ENCODE peak calls at places on chromosomes 7 and 10, in ten cellular contexts. M is GM06990; Y is adrenal gland; S is AG04450; I is AG04449; U is thyroid gland; V is suprapubic skin; N is ovary; P is astrocyte of the cerebellum; L is CD8-positive, alpha-beta T cell. J is an unnamed sample.

GRCh38 chr10:130957978-130958377 is 353.5 kb downstream of the TCERG1L start:
- DNase-seq in N (no peak), M (no peak), V (no peak), S (no peak), P (no peak), Y (no peak), L (no peak), I (no peak), U (no peak), J (no peak)

GRCh38 chr7:19899517-19899916 is 126.1 kb upstream of the TMEM196 start:
- DNase-seq in S (no peak), N (no peak), P (peak), L (no peak), Y (no peak), U (no peak), V (no peak), M (no peak), I (no peak), J (peak)

GRCh38 chr7:140145709-140146108 is 31.1 kb downstream of the KDM7A start:
- DNase-seq in I (no peak), Y (no peak), N (no peak), V (no peak), M (no peak), S (no peak), L (no peak), U (no peak), P (no peak), J (no peak)

GRCh38 chr7:6015917-6016652 is 7.0 kb downstream of the AIMP2 start:
- DNase-seq in M (no peak), S (peak), Y (peak), V (no peak), U (peak), N (peak), L (no peak), I (peak), P (peak), J (peak)

GRCh38 chr7:139588632-139589031 is 65.1 kb downstream of the CLEC2L start:
- DNase-seq in I (peak), M (no peak), Y (peak), N (peak), V (no peak), P (no peak), S (peak), L (no peak), U (no peak), J (peak)

GRCh38 chr10:102280397-102281015 is 35.2 kb downstream of the GBF1 start:
- DNase-seq in U (no peak), S (no peak), Y (peak), N (no peak), V (no peak), I (no peak), M (no peak), P (no peak), L (no peak), J (peak)

GRCh38 chr7:128919241-128919640 is 8.7 kb upstream of the KCP start:
- DNase-seq in Y (no peak), I (no peak), N (no peak), U (no peak), V (peak), M (no peak), L (no peak), S (no peak), P (no peak), J (no peak)

GRCh38 chr10:97422921-97423420 is 3.0 kb upstream of the PGAM1 start:
- DNase-seq in N (peak), L (no peak), P (no peak), U (peak), M (no peak), Y (peak), I (no peak), S (no peak), V (no peak), J (peak)

GRCh38 chr10:806451-807162 is 117.1 kb upstream of the DIP2C start:
- DNase-seq in N (no peak), P (no peak), Y (peak), L (no peak), I (no peak), U (no peak), V (no peak), S (no peak), M (no peak), J (no peak)

GRCh38 chr7:5396999-5397656 is 26.5 kb downstream of the TNRC18 start:
- DNase-seq in Y (peak), M (peak), U (peak), L (peak), N (peak), S (peak), I (no peak), P (no peak), V (peak), J (peak)

GRCh38 chr10:112852308-112852707 is 97.7 kb upstream of the TCF7L2 start:
- DNase-seq in I (no peak), P (no peak), U (no peak), N (no peak), L (no peak), Y (peak), V (no peak), M (no peak), S (no peak), J (no peak)

GRCh38 chr10:71213761-71214440 is 1.5 kb downstream of the UNC5B start:
- DNase-seq in L (no peak), M (no peak), N (no peak), I (peak), V (peak), Y (no peak), S (no peak), U (no peak), P (no peak), J (peak)

GRCh38 chr10:84822926-84823325 is 494.5 kb downstream of the CCSER2 start:
- DNase-seq in S (no peak), N (no peak), P (no peak), L (no peak), I (no peak), Y (no peak), M (no peak), U (no peak), V (no peak), J (no peak)

GRCh38 chr7:114929570-114929969 is 7.7 kb downstream of the MDFIC start:
- DNase-seq in I (no peak), S (no peak), N (no peak), L (no peak), V (no peak), M (no peak), P (no peak), U (no peak), Y (no peak), J (no peak)

GRCh38 chr10:8053446-8054242 is 844 bp upstream of the GATA3 start:
- DNase-seq in M (peak), N (peak), U (peak), Y (peak), V (no peak), S (peak), P (peak), L (peak), I (no peak), J (peak)

GRCh38 chr10:123139521-123140163 is 3.9 kb downstream of the HMX3 start:
- DNase-seq in P (no peak), Y (no peak), S (no peak), M (no peak), N (no peak), U (no peak), I (no peak), L (no peak), V (no peak), J (peak)

GRCh38 chr10:3972460-3973366 is 187.7 kb upstream of the KLF6 start:
- DNase-seq in N (no peak), S (no peak), P (no peak), V (no peak), U (no peak), L (no peak), Y (no peak), I (no peak), M (no peak), J (no peak)

GRCh38 chr7:19143930-19144574 is 1.2 kb downstream of the FERD3L start:
- DNase-seq in N (no peak), M (no peak), L (no peak), P (no peak), V (no peak), Y (no peak), I (no peak), U (no peak), S (no peak), J (no peak)

GRCh38 chr10:95289003-95289920 is 1.5 kb downstream of the PDLIM1 start:
- DNase-seq in I (no peak), M (no peak), L (no peak), U (no peak), P (no peak), N (no peak), S (no peak), Y (no peak), V (no peak), J (peak)

GRCh38 chr7:22663319-22663718 is 63.7 kb upstream of the IL6 start:
- DNase-seq in P (no peak), U (no peak), V (no peak), M (no peak), L (no peak), N (no peak), I (no peak), S (no peak), Y (no peak), J (peak)

GRCh38 chr7:95002726-95003125 is 95.3 kb downstream of the PPP1R9A start:
- DNase-seq in S (no peak), N (no peak), I (no peak), P (no peak), L (no peak), Y (no peak), U (no peak), V (no peak), M (no peak), J (no peak)

GRCh38 chr10:86651631-86652331 is 2.6 kb upstream of the OPN4 start:
- DNase-seq in U (no peak), Y (no peak), L (no peak), S (no peak), V (peak), I (no peak), M (no peak), P (no peak), N (no peak), J (no peak)

GRCh38 chr7:20440472-20441105 is 109.9 kb downstream of the ITGB8 start:
- DNase-seq in U (peak), N (no peak), V (no peak), M (no peak), L (no peak), I (no peak), Y (peak), P (no peak), S (peak), J (peak)

GRCh38 chr7:106067678-106068077 is 44.4 kb downstream of the SYPL1 start:
- DNase-seq in M (no peak), Y (no peak), L (no peak), P (no peak), N (no peak), S (no peak), V (no peak), U (no peak), I (no peak), J (no peak)

GRCh38 chr10:131264110-131264788 is 47.3 kb downstream of the TCERG1L start:
- DNase-seq in M (no peak), I (no peak), Y (no peak), U (no peak), P (no peak), V (peak), N (no peak), L (no peak), S (no peak), J (no peak)

GRCh38 chr10:102384053-102384452 is 11.5 kb upstream of the NFKB2 start:
- DNase-seq in M (no peak), L (no peak), U (no peak), Y (no peak), S (no peak), V (no peak), P (no peak), N (no peak), I (no peak), J (peak)

GRCh38 chr10:103197177-103197576 is 4.1 kb upstream of the NT5C2 start:
- DNase-seq in U (peak), Y (peak), L (no peak), I (no peak), M (no peak), V (no peak), S (peak), N (no peak), P (no peak), J (peak)

GRCh38 chr7:2261611-2262010 is 19.6 kb downstream of the NUDT1 start:
- DNase-seq in I (no peak), Y (no peak), S (no peak), L (no peak), M (no peak), N (no peak), U (no peak), V (no peak), P (no peak), J (no peak)

GRCh38 chr7:129401968-129402860 is 32.0 kb upstream of the STRIP2 start:
- DNase-seq in I (no peak), L (no peak), U (no peak), M (no peak), P (no peak), N (no peak), S (no peak), Y (no peak), V (no peak), J (no peak)

GRCh38 chr7:93015193-93016084 is 102.3 kb downstream of the SAMD9 start:
- DNase-seq in U (no peak), I (peak), N (no peak), Y (no peak), M (no peak), V (no peak), S (no peak), L (no peak), P (peak), J (peak)

GRCh38 chr7:91251877-91252276 is 12.4 kb upstream of the FZD1 start:
- DNase-seq in L (no peak), M (no peak), Y (no peak), N (no peak), P (no peak), U (no peak), I (no peak), V (no peak), S (no peak), J (no peak)

GRCh38 chr10:69866688-69867461 is 65.2 kb downstream of the COL13A1 start:
- DNase-seq in V (no peak), S (peak), U (peak), L (no peak), Y (no peak), I (no peak), P (no peak), N (peak), M (no peak), J (peak)

GRCh38 chr7:103784887-103785286 is 204.6 kb downstream of the RELN start:
- DNase-seq in L (no peak), S (no peak), M (no peak), P (no peak), V (no peak), I (no peak), U (no peak), Y (no peak), N (no peak), J (no peak)

GRCh38 chr7:40356871-40357676 is 222.3 kb downstream of the SUGCT start:
- DNase-seq in Y (no peak), P (no peak), V (no peak), U (no peak), N (no peak), L (no peak), M (no peak), I (no peak), S (no peak), J (no peak)

GRCh38 chr10:95756061-95756751 is at the start of gene ENTPD1:
- DNase-seq in I (peak), M (peak), N (no peak), U (peak), V (no peak), S (peak), P (no peak), L (no peak), Y (peak), J (peak)

GRCh38 chr7:15972767-15973362 is 286.4 kb upstream of the MEOX2 start:
- DNase-seq in P (no peak), M (no peak), S (no peak), N (no peak), I (no peak), V (no peak), L (no peak), Y (peak), U (no peak), J (peak)

GRCh38 chr7:120785056-120785455 is 72.9 kb downstream of the TSPAN12 start:
- DNase-seq in U (no peak), N (no peak), P (no peak), S (no peak), I (no peak), Y (no peak), M (no peak), L (no peak), V (no peak), J (no peak)

GRCh38 chr7:50068850-50069551 is 24.0 kb downstream of the ZPBP start:
- DNase-seq in Y (peak), I (no peak), N (no peak), P (peak), V (no peak), M (no peak), L (no peak), S (no peak), U (peak), J (no peak)

GRCh38 chr7:41567350-41568114 is 135.4 kb downstream of the INHBA start:
- DNase-seq in N (no peak), I (no peak), L (no peak), U (no peak), S (peak), Y (no peak), M (no peak), P (no peak), V (no peak), J (peak)

GRCh38 chr10:93462881-93463280 is 19.3 kb downstream of the MYOF start:
- DNase-seq in V (no peak), I (no peak), N (no peak), P (no peak), Y (peak), S (no peak), M (no peak), L (no peak), U (no peak), J (peak)
- H3K4me3 ChIP-seq in V (no peak), I (no peak), N (no peak), P (no peak), Y (no peak), S (no peak), M (no peak), L (no peak), U (no peak), J (no peak)

GRCh38 chr10:88565072-88565471 is 18.0 kb downstream of the RNLS start:
- DNase-seq in U (no peak), Y (no peak), V (no peak), S (no peak), I (no peak), N (no peak), P (peak), M (peak), L (no peak), J (peak)
- TF ChIP-seq CTCF in U (peak), Y (peak), V (no peak), S (peak), I (peak), N (no peak), P (peak), M (peak), L (peak), J (peak)

GRCh38 chr10:48805848-48806247 is 121.2 kb downstream of the WDFY4 start:
- DNase-seq in V (no peak), M (no peak), U (peak), I (no peak), S (no peak), P (no peak), N (peak), Y (no peak), L (no peak), J (no peak)

GRCh38 chr10:48803831-48804584 is 119.3 kb downstream of the WDFY4 start:
- DNase-seq in U (no peak), N (no peak), L (no peak), Y (no peak), I (no peak), S (no peak), M (no peak), V (no peak), P (no peak), J (no peak)

GRCh38 chr10:48804740-48805182 is 120.1 kb downstream of the WDFY4 start:
- DNase-seq in V (no peak), M (peak), Y (no peak), U (peak), P (no peak), N (no peak), I (no peak), L (no peak), S (no peak), J (no peak)

GRCh38 chr10:48806282-48806681 is 121.6 kb downstream of the WDFY4 start:
- DNase-seq in S (no peak), N (no peak), L (no peak), Y (no peak), M (no peak), V (no peak), P (no peak), I (no peak), U (no peak), J (no peak)

DNA sequence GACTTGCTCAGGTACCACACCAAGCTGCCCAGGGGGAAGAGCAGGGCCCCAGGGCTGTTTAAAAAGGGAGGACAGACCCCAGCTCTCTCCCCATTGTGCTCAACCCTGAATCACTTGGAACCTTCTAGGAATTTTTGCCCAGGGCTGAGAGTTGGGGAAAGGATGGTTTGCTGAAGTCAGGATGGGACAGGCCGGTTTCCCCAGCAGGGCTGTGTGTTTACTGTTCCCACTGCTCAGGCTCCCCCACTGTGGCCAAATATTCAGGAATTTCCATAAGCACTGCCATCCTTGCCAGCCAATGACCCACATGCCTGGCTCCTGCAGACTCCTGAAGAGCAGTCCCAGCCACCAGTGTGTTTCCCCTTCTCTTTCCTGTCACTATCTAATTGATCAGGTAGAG is 120.7 kb downstream of the WDFY4 start:
- DNase-seq in V (no peak), Y (no peak), P (no peak), N (no peak), M (no peak), I (no peak), S (no peak), L (no peak), U (no peak), J (no peak)
- H3K4me3 ChIP-seq in V (no peak), Y (no peak), P (no peak), N (no peak), M (no peak), I (no peak), S (no peak), L (no peak), U (no peak), J (no peak)

GRCh38 chr10:44965651-44966097 is 6.1 kb downstream of the RASSF4 start:
- DNase-seq in V (no peak), S (no peak), I (no peak), U (peak), M (no peak), Y (no peak), P (no peak), N (no peak), L (no peak), J (no peak)
- TF ChIP-seq CTCF in V (no peak), S (no peak), I (no peak), U (no peak), M (no peak), Y (no peak), P (no peak), N (no peak), L (no peak), J (no peak)

DNA sequence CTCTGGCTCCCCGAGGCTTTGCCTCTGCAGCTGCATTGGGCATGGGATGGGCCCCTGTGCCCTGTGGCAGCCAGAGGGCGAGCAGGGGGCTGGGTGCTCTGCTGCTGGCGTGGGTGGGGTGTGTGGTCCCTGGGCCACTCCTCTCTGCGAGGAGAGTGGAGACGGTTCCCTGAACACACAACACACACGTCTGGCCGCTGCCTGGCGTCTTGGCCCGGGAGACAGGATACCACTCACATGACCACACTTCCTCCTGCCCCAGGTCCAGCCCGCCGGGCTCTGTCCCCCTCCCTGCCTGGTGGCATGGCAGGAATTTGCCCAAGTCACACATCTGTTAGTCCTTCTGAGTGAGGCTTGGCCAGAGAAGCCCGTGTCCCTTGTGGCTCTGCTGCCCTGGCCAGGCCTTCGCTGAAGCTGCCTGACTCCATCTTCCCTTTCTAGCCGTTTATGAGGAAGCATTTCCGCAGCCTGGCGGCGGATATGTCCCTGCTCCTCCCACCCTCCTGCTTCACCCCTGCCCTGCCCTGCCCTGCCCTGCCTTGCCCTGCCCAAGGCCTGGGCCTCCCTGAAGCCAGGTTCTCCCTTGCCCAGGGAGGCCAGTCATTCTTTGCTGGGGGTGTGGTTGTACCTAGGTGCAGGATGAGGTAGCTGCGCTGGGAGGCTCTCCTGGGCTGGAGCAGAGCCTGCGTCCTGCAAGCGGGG is 3.0 kb downstream of the BRI3 start:
- DNase-seq in Y (peak), L (no peak), M (no peak), P (no peak), I (peak), V (peak), U (peak), S (no peak), N (peak), J (peak)
- H3K4me3 ChIP-seq in Y (peak), L (no peak), M (no peak), P (peak), I (peak), V (peak), U (no peak), S (peak), N (peak), J (peak)

DNA sequence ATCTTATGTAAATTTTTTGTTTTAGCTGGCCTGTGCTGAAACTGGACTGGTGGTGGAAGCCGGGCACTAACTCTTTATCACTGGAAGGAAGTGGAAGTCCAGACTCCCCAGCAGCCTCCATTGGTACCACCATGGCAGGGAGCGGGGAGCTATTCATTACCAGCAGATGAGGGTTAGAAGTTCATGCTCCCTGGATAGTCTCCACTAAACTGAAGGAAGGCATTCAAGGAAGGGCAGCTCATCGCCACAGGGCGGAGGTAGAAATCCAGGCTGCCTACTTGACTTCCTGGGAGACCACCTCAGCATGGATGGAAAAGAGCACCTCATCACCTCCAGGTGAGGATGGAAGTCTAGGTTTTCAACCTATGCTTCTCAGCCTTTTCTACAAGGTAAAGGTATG is 130.9 kb downstream of the SLC16A9 start:
- DNase-seq in P (no peak), S (no peak), N (no peak), Y (no peak), M (no peak), I (no peak), L (no peak), V (no peak), U (no peak), J (no peak)
- TF ChIP-seq CTCF in P (no peak), S (no peak), N (no peak), Y (no peak), M (no peak), I (no peak), L (no peak), V (no peak), U (no peak), J (no peak)

GRCh38 chr7:150351587-150352194 is 10.3 kb upstream of the RARRES2 start:
- DNase-seq in S (no peak), U (no peak), P (no peak), Y (no peak), M (no peak), I (peak), N (no peak), V (no peak), L (no peak), J (peak)
- H3K4me3 ChIP-seq in S (no peak), U (no peak), P (no peak), Y (no peak), M (no peak), I (no peak), N (no peak), V (no peak), L (no peak), J (no peak)

J was measured in fibroblast of villous mesenchyme.